ENCODE peak calls at places on chromosomes 2 and 18, in four cellular contexts. O, W, F and Q are unnamed samples. For H3K9me3, the result is how much of the 10 kb centered on the place peaks cover.

GRCh38 chr2:149076863-149077412 is 38.4 kb downstream of the LYPD6B start:
- DNase-seq in O (no peak), W (no peak), F (peak), Q (no peak)

GRCh38 chr2:235541016-235541415 is 47.2 kb downstream of the AGAP1 start:
- DNase-seq in O (no peak), W (no peak), F (no peak), Q (no peak)

GRCh38 chr18:47725656-47726055 is 204.8 kb downstream of the SMAD2 start:
- DNase-seq in O (no peak), W (no peak), F (no peak), Q (no peak)

GRCh38 chr2:219457784-219458369 is 23.2 kb downstream of the SPEG start:
- DNase-seq in O (no peak), W (no peak), F (no peak), Q (no peak)

GRCh38 chr18:60018801-60019462 is 119.1 kb downstream of the PMAIP1 start:
- DNase-seq in O (no peak), W (no peak), F (no peak), Q (no peak)

GRCh38 chr18:34806527-34806926 is 96.4 kb downstream of the DTNA start:
- DNase-seq in O (no peak), W (peak), F (no peak), Q (no peak)

GRCh38 chr2:217076651-217077232 is 216.9 kb upstream of the TNP1 start:
- DNase-seq in O (no peak), W (no peak), F (no peak), Q (no peak)

GRCh38 chr2:173427887-173428683 is 73.4 kb downstream of the CDCA7 start:
- DNase-seq in O (no peak), W (no peak), F (no peak), Q (no peak)

GRCh38 chr18:26549486-26550435 is 1.4 kb upstream of the KCTD1 start:
- DNase-seq in O (no peak), W (peak), F (peak), Q (peak)

GRCh38 chr2:64873472-64873924 is 115.7 kb upstream of the SLC1A4 start:
- DNase-seq in O (no peak), W (peak), F (peak), Q (peak)

GRCh38 chr2:25371253-25372241 is 29.8 kb upstream of the DNMT3A start:
- DNase-seq in O (no peak), W (no peak), F (no peak), Q (no peak)

GRCh38 chr18:74478876-74479275 is 17.3 kb upstream of the CNDP2 start:
- DNase-seq in O (no peak), W (no peak), F (no peak), Q (no peak)

GRCh38 chr2:223735035-223735640 is 102.2 kb downstream of the AP1S3 start:
- DNase-seq in O (no peak), W (peak), F (no peak), Q (no peak)

GRCh38 chr18:8020133-8020846 is 453.2 kb downstream of the PTPRM start:
- DNase-seq in O (no peak), W (no peak), F (no peak), Q (no peak)

GRCh38 chr18:49756671-49757362 is 56.5 kb downstream of the ACAA2 start:
- DNase-seq in O (no peak), W (no peak), F (no peak), Q (no peak)

GRCh38 chr2:64770781-64771334 is 117.1 kb upstream of the SERTAD2 start:
- DNase-seq in O (peak), W (no peak), F (no peak), Q (peak)

GRCh38 chr2:224650815-224651439 is 65.2 kb downstream of the CCDC195 start:
- DNase-seq in O (peak), W (peak), F (peak), Q (no peak)

GRCh38 chr2:70344195-70344594 is 42.3 kb upstream of the FAM136A start:
- DNase-seq in O (no peak), W (no peak), F (no peak), Q (no peak)

GRCh38 chr2:74440378-74441110 is 1.2 kb downstream of the RTKN start:
- DNase-seq in O (no peak), W (peak), F (peak), Q (peak)

GRCh38 chr18:31679133-31679731 is 5.1 kb downstream of the B4GALT6 start:
- DNase-seq in O (peak), W (peak), F (no peak), Q (no peak)

GRCh38 chr2:230924470-230925341 is at the start of gene GPR55:
- DNase-seq in O (no peak), W (no peak), F (no peak), Q (peak)

GRCh38 chr2:60708630-60709320 is 47.3 kb upstream of the PAPOLG start:
- DNase-seq in O (no peak), W (no peak), F (no peak), Q (no peak)

GRCh38 chr2:45166229-45166890 is 157.1 kb upstream of the SIX2 start:
- DNase-seq in O (no peak), W (no peak), F (no peak), Q (no peak)

GRCh38 chr18:39389800-39390379 is 1824.3 kb upstream of the CELF4 start:
- DNase-seq in O (no peak), W (no peak), F (no peak), Q (no peak)

GRCh38 chr2:24382363-24383021 is 22.2 kb upstream of the ITSN2 start:
- DNase-seq in O (peak), W (peak), F (peak), Q (no peak)

GRCh38 chr18:7575465-7576026 is 8.4 kb downstream of the PTPRM start:
- DNase-seq in O (no peak), W (peak), F (no peak), Q (no peak)

GRCh38 chr18:50849448-50849847 is 29.5 kb upstream of the ME2 start:
- DNase-seq in O (no peak), W (no peak), F (no peak), Q (no peak)

GRCh38 chr2:202147775-202148174 is 74.7 kb downstream of the KIAA2012 start:
- DNase-seq in O (no peak), W (no peak), F (no peak), Q (no peak)

GRCh38 chr2:207660994-207661393 is 35.8 kb upstream of the METTL21A start:
- DNase-seq in O (no peak), W (no peak), F (no peak), Q (no peak)

GRCh38 chr2:223047260-223047761 is 4.7 kb upstream of the KCNE4 start:
- DNase-seq in O (no peak), W (no peak), F (peak), Q (no peak)

GRCh38 chr2:48467637-48468036 is 62.3 kb upstream of the STON1 start:
- DNase-seq in O (no peak), W (no peak), F (no peak), Q (no peak)

GRCh38 chr2:230360028-230360427 is 33.0 kb downstream of the SP140L start:
- DNase-seq in O (no peak), W (no peak), F (no peak), Q (no peak)

GRCh38 chr2:85711578-85712060 is 17.5 kb downstream of the GNLY start:
- DNase-seq in O (no peak), W (no peak), F (no peak), Q (no peak)

GRCh38 chr18:49751427-49752094 is 61.8 kb downstream of the ACAA2 start:
- DNase-seq in O (no peak), W (no peak), F (no peak), Q (no peak)

GRCh38 chr2:189824694-189825396 is 40.6 kb downstream of the PMS1 start:
- DNase-seq in O (no peak), W (no peak), F (no peak), Q (no peak)

GRCh38 chr18:54261894-54262293 is 7.4 kb upstream of the POLI start:
- DNase-seq in O (no peak), W (no peak), F (no peak), Q (no peak)

GRCh38 chr18:54267688-54268087 is 1.6 kb upstream of the POLI start:
- DNase-seq in O (no peak), W (no peak), F (no peak), Q (no peak)

GRCh38 chr18:54260376-54261072 is 8.8 kb upstream of the POLI start:
- DNase-seq in O (no peak), W (no peak), F (no peak), Q (no peak)

GRCh38 chr18:54263904-54264336 is 5.4 kb upstream of the POLI start:
- DNase-seq in O (no peak), W (no peak), F (no peak), Q (no peak)
- TF ChIP-seq POLR2AphosphoS5 in O (no peak), W (no peak), F (no peak), Q (no peak)

GRCh38 chr18:78790960-78791359 is 188.7 kb upstream of the SALL3 start:
- DNase-seq in O (no peak), W (no peak), F (no peak), Q (no peak)

GRCh38 chr18:78789850-78790249 is 189.8 kb upstream of the SALL3 start:
- DNase-seq in O (no peak), W (no peak), F (no peak), Q (no peak)

GRCh38 chr18:78792736-78793135 is 186.9 kb upstream of the SALL3 start:
- DNase-seq in O (no peak), W (no peak), F (no peak), Q (no peak)

GRCh38 chr18:78792094-78792493 is 187.5 kb upstream of the SALL3 start:
- DNase-seq in O (no peak), W (no peak), F (no peak), Q (no peak)

GRCh38 chr18:78790511-78790910 is 189.1 kb upstream of the SALL3 start:
- DNase-seq in O (no peak), W (no peak), F (no peak), Q (no peak)
- H3K9me3 ChIP-seq in O (under half), W (under half), F (under half), Q (under half)

GRCh38 chr2:136301012-136301411 is 183.1 kb upstream of the CXCR4 start:
- DNase-seq in O (no peak), W (no peak), F (no peak), Q (no peak)

GRCh38 chr2:136297312-136297711 is 179.4 kb upstream of the CXCR4 start:
- DNase-seq in O (no peak), W (no peak), F (no peak), Q (no peak)

GRCh38 chr2:136295168-136295567 is 177.2 kb upstream of the CXCR4 start:
- DNase-seq in O (no peak), W (no peak), F (no peak), Q (no peak)

DNA sequence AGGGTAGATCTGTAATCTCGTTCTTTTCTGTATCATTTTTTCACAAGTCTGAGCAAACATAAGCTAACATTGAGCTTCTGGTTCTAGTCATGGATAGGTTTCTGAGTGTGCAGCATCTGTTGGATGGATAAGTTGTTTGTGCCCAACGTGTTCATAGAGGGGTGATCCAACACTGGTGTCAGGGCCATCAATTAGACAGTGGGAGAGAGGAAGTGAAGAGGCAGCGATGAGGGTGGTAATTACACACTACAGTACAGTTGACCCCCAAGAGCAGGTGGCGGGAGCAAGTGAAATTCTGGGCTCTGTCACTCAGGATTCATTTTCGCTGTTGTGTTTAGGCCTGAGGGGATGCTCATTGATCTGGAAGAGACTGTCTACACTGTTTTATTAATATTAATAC is 180.0 kb upstream of the CXCR4 start:
- DNase-seq in O (no peak), W (no peak), F (no peak), Q (no peak)
- TF ChIP-seq POLR2AphosphoS5 in O (no peak), W (no peak), F (no peak), Q (no peak)

GRCh38 chr2:95530734-95531133 is 46.2 kb upstream of the TRIM43B start:
- DNase-seq in O (no peak), W (peak), F (no peak), Q (no peak)

GRCh38 chr2:95525294-95526035 is 40.9 kb upstream of the TRIM43B start:
- DNase-seq in O (no peak), W (no peak), F (peak), Q (no peak)

GRCh38 chr2:95526360-95527341 is 42.1 kb upstream of the TRIM43B start:
- DNase-seq in O (no peak), W (peak), F (peak), Q (no peak)

GRCh38 chr2:95531254-95531771 is 46.8 kb upstream of the TRIM43B start:
- DNase-seq in O (no peak), W (no peak), F (no peak), Q (no peak)
- H3K9me3 ChIP-seq in O (under half), W (under half), F (under half), Q (under half)

GRCh38 chr2:15061268-15061667 is 428.8 kb downstream of the LRATD1 start:
- DNase-seq in O (no peak), W (no peak), F (peak), Q (no peak)

GRCh38 chr2:15058628-15059157 is 426.2 kb downstream of the LRATD1 start:
- DNase-seq in O (no peak), W (no peak), F (no peak), Q (no peak)

GRCh38 chr2:15058015-15058414 is 425.5 kb downstream of the LRATD1 start:
- DNase-seq in O (no peak), W (no peak), F (no peak), Q (no peak)

DNA sequence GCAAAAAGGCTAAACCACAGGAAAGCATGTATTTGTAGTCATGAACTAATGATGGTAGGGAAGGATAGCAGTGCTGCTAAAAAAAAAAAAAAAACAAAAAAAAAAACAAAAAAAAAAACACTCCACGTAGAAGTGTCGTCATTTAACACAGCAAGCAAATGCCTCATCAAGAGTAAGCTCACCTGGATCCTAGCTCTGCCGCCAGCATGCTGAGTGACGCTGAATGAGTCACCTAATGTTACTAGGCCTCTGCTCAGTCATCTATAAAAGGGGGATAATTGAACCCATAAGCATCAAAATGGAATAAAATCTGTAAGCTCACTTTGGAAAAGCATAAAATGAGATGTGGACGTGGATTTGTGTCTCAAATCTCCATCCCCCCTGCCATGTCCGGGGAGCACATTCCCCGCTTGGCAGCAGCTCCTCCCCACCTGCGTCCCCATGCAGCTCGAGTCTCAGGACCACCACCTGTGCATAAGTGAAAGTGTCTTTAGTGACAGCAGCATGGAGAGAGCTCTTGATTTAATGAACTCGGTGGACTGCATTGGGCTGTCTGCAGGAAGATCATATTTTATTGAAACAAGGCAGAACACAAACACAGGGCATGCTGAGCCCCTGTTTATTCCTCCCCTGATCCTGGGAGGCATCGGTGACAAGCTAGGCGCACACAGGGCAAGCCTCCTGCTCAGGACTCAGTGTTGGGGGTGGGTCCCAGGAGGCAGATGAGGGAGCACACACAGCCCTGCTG is 427.5 kb downstream of the LRATD1 start:
- DNase-seq in O (no peak), W (no peak), F (no peak), Q (no peak)
- TF ChIP-seq POLR2AphosphoS5 in O (no peak), W (no peak), F (no peak), Q (no peak)

GRCh38 chr2:81007104-81007503 is 702.6 kb upstream of the LRRTM1 start:
- DNase-seq in O (no peak), W (no peak), F (no peak), Q (no peak)
- H3K9me3 ChIP-seq in O (under half), W (under half), F (under half), Q (under half)

DNA sequence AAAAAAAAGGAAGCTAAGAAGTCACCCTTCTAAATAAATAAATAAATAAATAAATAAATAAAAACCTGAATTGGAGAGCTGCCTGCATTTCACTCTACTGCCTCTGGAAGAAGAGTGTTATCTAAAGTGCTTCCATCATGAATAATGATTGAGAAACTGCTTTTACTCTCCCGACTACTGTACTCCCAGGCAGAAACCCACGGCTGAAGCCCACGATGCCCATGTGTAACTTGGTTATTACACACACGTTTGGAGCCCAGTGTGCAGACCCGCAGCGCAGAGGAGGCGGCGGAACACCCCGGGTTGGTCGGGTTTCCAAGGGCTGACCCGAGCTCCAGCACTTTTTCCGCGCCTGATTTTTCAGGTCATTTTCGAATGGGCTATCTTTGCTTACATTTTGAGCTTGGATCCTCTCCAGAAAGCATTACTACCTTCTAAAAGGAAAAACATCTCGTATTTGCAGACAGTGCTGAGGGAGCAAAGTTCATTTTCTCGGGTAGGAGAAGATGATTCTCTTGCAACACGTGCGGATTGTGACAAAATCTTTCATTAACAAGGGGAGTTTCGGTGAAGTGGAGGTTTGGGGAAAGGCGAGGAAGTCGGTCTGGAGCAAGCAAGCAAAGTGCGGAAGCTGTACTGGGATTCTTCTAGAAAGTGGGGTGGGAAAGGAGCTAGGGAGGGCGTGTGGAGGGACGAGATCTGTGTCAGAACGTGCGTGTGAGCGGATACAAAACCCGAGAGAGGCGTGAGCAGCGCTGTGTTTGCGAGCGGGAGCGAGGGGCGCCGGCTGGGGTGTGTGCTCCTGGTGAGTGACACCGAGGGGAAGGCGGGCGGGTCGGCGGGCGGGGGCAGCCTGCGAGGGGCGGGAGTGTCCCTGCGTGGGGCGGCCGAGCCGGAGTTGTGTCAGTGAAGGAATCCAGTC is at the start of gene SPATS2L:
- DNase-seq in O (no peak), W (peak), F (peak), Q (peak)
- TF ChIP-seq POLR2AphosphoS5 in O (peak), W (no peak), F (peak), Q (no peak)

GRCh38 chr2:148000095-148000494 is 20.4 kb downstream of the ORC4 start:
- DNase-seq in O (no peak), W (no peak), F (no peak), Q (no peak)
- H3K9me3 ChIP-seq in O (under half), W (under half), F (under half), Q (under half)

GRCh38 chr2:200405599-200406298 is 99.3 kb downstream of the SPATS2L start:
- DNase-seq in O (peak), W (peak), F (no peak), Q (no peak)
- TF ChIP-seq POLR2AphosphoS5 in O (peak), W (peak), F (peak), Q (no peak)

GRCh38 chr18:71045331-71046065 is 756.7 kb downstream of the SOCS6 start:
- DNase-seq in O (no peak), W (peak), F (no peak), Q (no peak)

GRCh38 chr18:71047882-71048281 is 759.0 kb downstream of the SOCS6 start:
- DNase-seq in O (no peak), W (peak), F (no peak), Q (no peak)
- H3K9me3 ChIP-seq in O (under half), W (under half), F (under half), Q (under half)